ENCODE peak calls at places on chromosomes 7 and 10, in ten cellular contexts. One of them, this sample, is unnamed.

GRCh38 chr10:1299041-1299726 is 243.0 kb downstream of the WDR37 start:
- DNase-seq in H9: no peak
- DNase-seq in OCI-LY7: no peak
- DNase-seq in pancreas: no peak
- DNase-seq in SK-N-SH: no peak
- DNase-seq in heart left ventricle: no peak
- DNase-seq in lung: no peak
- DNase-seq in tibial nerve: no peak
- DNase-seq in NT2/D1: no peak
- DNase-seq in colonic mucosa: no peak
- DNase-seq in this sample: no peak

GRCh38 chr7:90891529-90891928 is 295.4 kb downstream of the CDK14 start:
- DNase-seq in lung: no peak
- DNase-seq in colonic mucosa: no peak
- DNase-seq in tibial nerve: no peak
- DNase-seq in H9: no peak
- DNase-seq in heart left ventricle: no peak
- DNase-seq in NT2/D1: no peak
- DNase-seq in SK-N-SH: no peak
- DNase-seq in pancreas: no peak
- DNase-seq in OCI-LY7: no peak
- DNase-seq in this sample: no peak

GRCh38 chr7:76318488-76319353 is 16.2 kb downstream of the HSPB1 start:
- DNase-seq in lung: peak; percentile 81
- DNase-seq in tibial nerve: peak; percentile 86
- DNase-seq in H9: peak; percentile 64
- DNase-seq in colonic mucosa: peak; percentile 89
- DNase-seq in OCI-LY7: peak; percentile 73
- DNase-seq in SK-N-SH: peak; percentile 79
- DNase-seq in NT2/D1: no peak
- DNase-seq in heart left ventricle: peak; percentile 79
- DNase-seq in pancreas: peak; percentile 82
- DNase-seq in this sample: no peak

GRCh38 chr10:58143944-58144343 is 123.8 kb downstream of the IPMK start:
- DNase-seq in heart left ventricle: no peak
- DNase-seq in H9: no peak
- DNase-seq in colonic mucosa: no peak
- DNase-seq in NT2/D1: no peak
- DNase-seq in pancreas: no peak
- DNase-seq in tibial nerve: no peak
- DNase-seq in OCI-LY7: no peak
- DNase-seq in SK-N-SH: no peak
- DNase-seq in lung: no peak
- DNase-seq in this sample: no peak

GRCh38 chr10:8073696-8074416 is 19.4 kb downstream of the GATA3 start:
- DNase-seq in tibial nerve: no peak
- DNase-seq in OCI-LY7: no peak
- DNase-seq in NT2/D1: no peak
- DNase-seq in pancreas: no peak
- DNase-seq in heart left ventricle: no peak
- DNase-seq in SK-N-SH: peak; percentile 51
- DNase-seq in H9: no peak
- DNase-seq in lung: no peak
- DNase-seq in colonic mucosa: no peak
- DNase-seq in this sample: no peak

GRCh38 chr7:129765352-129765751 is 153.8 kb downstream of the NRF1 start:
- DNase-seq in tibial nerve: no peak
- DNase-seq in OCI-LY7: no peak
- DNase-seq in SK-N-SH: no peak
- DNase-seq in colonic mucosa: no peak
- DNase-seq in H9: no peak
- DNase-seq in lung: no peak
- DNase-seq in heart left ventricle: no peak
- DNase-seq in pancreas: no peak
- DNase-seq in NT2/D1: no peak
- DNase-seq in this sample: no peak

GRCh38 chr7:105721571-105722104 is 140.3 kb upstream of the EFCAB10 start:
- DNase-seq in OCI-LY7: no peak
- DNase-seq in H9: peak; percentile 43
- DNase-seq in heart left ventricle: no peak
- DNase-seq in NT2/D1: peak; percentile 23
- DNase-seq in colonic mucosa: no peak
- DNase-seq in pancreas: no peak
- DNase-seq in SK-N-SH: no peak
- DNase-seq in lung: no peak
- DNase-seq in tibial nerve: no peak
- DNase-seq in this sample: no peak

GRCh38 chr7:28530175-28531142 is 118.1 kb downstream of the CREB5 start:
- DNase-seq in NT2/D1: peak; percentile 36
- DNase-seq in lung: no peak
- DNase-seq in pancreas: no peak
- DNase-seq in OCI-LY7: no peak
- DNase-seq in H9: no peak
- DNase-seq in heart left ventricle: peak; percentile 71
- DNase-seq in tibial nerve: peak; percentile 53
- DNase-seq in colonic mucosa: no peak
- DNase-seq in SK-N-SH: no peak
- DNase-seq in this sample: no peak

GRCh38 chr7:123324283-123324682 is 124.5 kb upstream of the SLC13A1 start:
- DNase-seq in lung: no peak
- DNase-seq in H9: no peak
- DNase-seq in tibial nerve: no peak
- DNase-seq in SK-N-SH: no peak
- DNase-seq in NT2/D1: no peak
- DNase-seq in colonic mucosa: no peak
- DNase-seq in heart left ventricle: no peak
- DNase-seq in pancreas: no peak
- DNase-seq in OCI-LY7: no peak
- DNase-seq in this sample: no peak

GRCh38 chr7:137878333-137878961 is 31.7 kb upstream of the DGKI start:
- DNase-seq in NT2/D1: no peak
- DNase-seq in pancreas: no peak
- DNase-seq in colonic mucosa: peak; percentile 55
- DNase-seq in lung: no peak
- DNase-seq in SK-N-SH: no peak
- DNase-seq in tibial nerve: peak; percentile 37
- DNase-seq in heart left ventricle: peak; percentile 84
- DNase-seq in H9: no peak
- DNase-seq in OCI-LY7: no peak
- DNase-seq in this sample: peak; percentile 19

GRCh38 chr10:96974348-96974747 is 142.2 kb downstream of the LCOR start:
- DNase-seq in tibial nerve: no peak
- DNase-seq in SK-N-SH: peak; percentile 39
- DNase-seq in H9: no peak
- DNase-seq in NT2/D1: no peak
- DNase-seq in OCI-LY7: peak; percentile 76
- DNase-seq in pancreas: no peak
- DNase-seq in colonic mucosa: no peak
- DNase-seq in heart left ventricle: no peak
- DNase-seq in lung: no peak
- DNase-seq in this sample: no peak

GRCh38 chr10:3199488-3199887 is 26.9 kb upstream of the PITRM1 start:
- DNase-seq in OCI-LY7: no peak
- DNase-seq in colonic mucosa: no peak
- DNase-seq in pancreas: no peak
- DNase-seq in NT2/D1: no peak
- DNase-seq in SK-N-SH: no peak
- DNase-seq in tibial nerve: no peak
- DNase-seq in heart left ventricle: no peak
- DNase-seq in H9: no peak
- DNase-seq in lung: no peak
- DNase-seq in this sample: no peak

GRCh38 chr7:114939484-114940097 is 17.7 kb downstream of the MDFIC start:
- DNase-seq in H9: no peak
- DNase-seq in SK-N-SH: no peak
- DNase-seq in heart left ventricle: no peak
- DNase-seq in NT2/D1: no peak
- DNase-seq in colonic mucosa: no peak
- DNase-seq in lung: no peak
- DNase-seq in pancreas: no peak
- DNase-seq in tibial nerve: no peak
- DNase-seq in OCI-LY7: peak; percentile 7
- DNase-seq in this sample: no peak

GRCh38 chr7:114934074-114934473 is 12.2 kb downstream of the MDFIC start:
- DNase-seq in NT2/D1: no peak
- DNase-seq in SK-N-SH: no peak
- DNase-seq in lung: no peak
- DNase-seq in OCI-LY7: no peak
- DNase-seq in H9: no peak
- DNase-seq in pancreas: no peak
- DNase-seq in colonic mucosa: no peak
- DNase-seq in heart left ventricle: no peak
- DNase-seq in tibial nerve: no peak
- DNase-seq in this sample: no peak

GRCh38 chr7:114934758-114935157 is 12.9 kb downstream of the MDFIC start:
- DNase-seq in NT2/D1: no peak
- DNase-seq in OCI-LY7: no peak
- DNase-seq in SK-N-SH: no peak
- DNase-seq in tibial nerve: no peak
- DNase-seq in heart left ventricle: no peak
- DNase-seq in H9: no peak
- DNase-seq in pancreas: no peak
- DNase-seq in colonic mucosa: no peak
- DNase-seq in lung: no peak
- DNase-seq in this sample: no peak

GRCh38 chr7:114938785-114939184 is 16.9 kb downstream of the MDFIC start:
- DNase-seq in lung: no peak
- DNase-seq in SK-N-SH: no peak
- DNase-seq in heart left ventricle: no peak
- DNase-seq in tibial nerve: no peak
- DNase-seq in colonic mucosa: no peak
- DNase-seq in OCI-LY7: no peak
- DNase-seq in NT2/D1: no peak
- DNase-seq in pancreas: no peak
- DNase-seq in H9: no peak
- DNase-seq in this sample: no peak

GRCh38 chr7:114937422-114937821 is 15.5 kb downstream of the MDFIC start:
- DNase-seq in H9: no peak
- DNase-seq in heart left ventricle: no peak
- DNase-seq in colonic mucosa: no peak
- DNase-seq in NT2/D1: no peak
- DNase-seq in lung: no peak
- DNase-seq in tibial nerve: no peak
- DNase-seq in OCI-LY7: no peak
- DNase-seq in SK-N-SH: no peak
- DNase-seq in pancreas: no peak
- DNase-seq in this sample: no peak
- H3K4me1 ChIP-seq in H9: no peaks in the 10 kb centered on the region
- H3K4me1 ChIP-seq in heart left ventricle: peaks cover 83% of the 10 kb centered on the region
- H3K4me1 ChIP-seq in colonic mucosa: no peaks in the 10 kb centered on the region
- H3K4me1 ChIP-seq in NT2/D1: no peaks in the 10 kb centered on the region
- H3K4me1 ChIP-seq in lung: peaks cover 2% of the 10 kb centered on the region
- H3K4me1 ChIP-seq in tibial nerve: no peaks in the 10 kb centered on the region
- H3K4me1 ChIP-seq in OCI-LY7: no peaks in the 10 kb centered on the region
- H3K4me1 ChIP-seq in SK-N-SH: no peaks in the 10 kb centered on the region
- H3K4me1 ChIP-seq in pancreas: no peaks in the 10 kb centered on the region
- H3K4me1 ChIP-seq in this sample: peaks cover 27% of the 10 kb centered on the region

GRCh38 chr10:44979281-44980181 is 922 bp upstream of the DEPP1 start:
- DNase-seq in colonic mucosa: no peak
- DNase-seq in tibial nerve: no peak
- DNase-seq in heart left ventricle: no peak
- DNase-seq in OCI-LY7: no peak
- DNase-seq in NT2/D1: no peak
- DNase-seq in pancreas: peak; percentile 51
- DNase-seq in H9: no peak
- DNase-seq in SK-N-SH: no peak
- DNase-seq in lung: no peak
- DNase-seq in this sample: no peak
- H3K4me1 ChIP-seq in colonic mucosa: peaks cover 19% of the 10 kb centered on the region
- H3K4me1 ChIP-seq in tibial nerve: no peaks in the 10 kb centered on the region
- H3K4me1 ChIP-seq in heart left ventricle: peaks cover 93% of the 10 kb centered on the region
- H3K4me1 ChIP-seq in OCI-LY7: peaks cover 3% of the 10 kb centered on the region
- H3K4me1 ChIP-seq in NT2/D1: peaks cover 41% of the 10 kb centered on the region
- H3K4me1 ChIP-seq in pancreas: peaks cover 34% of the 10 kb centered on the region
- H3K4me1 ChIP-seq in H9: peaks cover 7% of the 10 kb centered on the region
- H3K4me1 ChIP-seq in SK-N-SH: peaks cover 35% of the 10 kb centered on the region
- H3K4me1 ChIP-seq in lung: peaks cover 24% of the 10 kb centered on the region
- H3K4me1 ChIP-seq in this sample: peaks cover 52% of the 10 kb centered on the region

GRCh38 chr7:43142703-43143102 is 30.3 kb downstream of the HECW1 start:
- DNase-seq in H9: no peak
- DNase-seq in colonic mucosa: no peak
- DNase-seq in pancreas: no peak
- DNase-seq in lung: no peak
- DNase-seq in tibial nerve: no peak
- DNase-seq in NT2/D1: no peak
- DNase-seq in heart left ventricle: no peak
- DNase-seq in SK-N-SH: no peak
- DNase-seq in OCI-LY7: no peak
- DNase-seq in this sample: no peak
- H3K4me1 ChIP-seq in H9: peaks cover 7% of the 10 kb centered on the region
- H3K4me1 ChIP-seq in colonic mucosa: no peaks in the 10 kb centered on the region
- H3K4me1 ChIP-seq in pancreas: no peaks in the 10 kb centered on the region
- H3K4me1 ChIP-seq in lung: no peaks in the 10 kb centered on the region
- H3K4me1 ChIP-seq in tibial nerve: no peaks in the 10 kb centered on the region
- H3K4me1 ChIP-seq in NT2/D1: no peaks in the 10 kb centered on the region
- H3K4me1 ChIP-seq in heart left ventricle: no peaks in the 10 kb centered on the region
- H3K4me1 ChIP-seq in SK-N-SH: no peaks in the 10 kb centered on the region
- H3K4me1 ChIP-seq in OCI-LY7: no peaks in the 10 kb centered on the region
- H3K4me1 ChIP-seq in this sample: no peaks in the 10 kb centered on the region

GRCh38 chr10:17234541-17234940 is 6.5 kb downstream of the VIM start:
- DNase-seq in heart left ventricle: no peak
- DNase-seq in pancreas: no peak
- DNase-seq in lung: no peak
- DNase-seq in H9: no peak
- DNase-seq in SK-N-SH: no peak
- DNase-seq in tibial nerve: no peak
- DNase-seq in NT2/D1: no peak
- DNase-seq in colonic mucosa: no peak
- DNase-seq in OCI-LY7: no peak
- DNase-seq in this sample: no peak
- H3K4me1 ChIP-seq in heart left ventricle: peaks cover 73% of the 10 kb centered on the region
- H3K4me1 ChIP-seq in pancreas: peaks cover 21% of the 10 kb centered on the region
- H3K4me1 ChIP-seq in lung: no peaks in the 10 kb centered on the region
- H3K4me1 ChIP-seq in H9: no peaks in the 10 kb centered on the region
- H3K4me1 ChIP-seq in SK-N-SH: peaks cover 12% of the 10 kb centered on the region
- H3K4me1 ChIP-seq in tibial nerve: no peaks in the 10 kb centered on the region
- H3K4me1 ChIP-seq in NT2/D1: no peaks in the 10 kb centered on the region
- H3K4me1 ChIP-seq in colonic mucosa: peaks cover 9% of the 10 kb centered on the region
- H3K4me1 ChIP-seq in OCI-LY7: peaks cover 9% of the 10 kb centered on the region
- H3K4me1 ChIP-seq in this sample: peaks cover 35% of the 10 kb centered on the region